ENCODE peak calls at places on chromosomes 4 and X, in nine cellular contexts. C, V, E, I, M, B, S, Q and D are unnamed samples.
A peak's percentile ranks its signal among the peaks of the same experiment; 100 is the strongest.

GRCh38 chrX:5646818-5647217 is 581.8 kb downstream of the NLGN4X start:
- DNase-seq in C (no peak), V (no peak), E (no peak), I (no peak), M (no peak), B (no peak), S (no peak), Q (no peak), D (no peak)

GRCh38 chr4:93828332-93828829 is at the start of gene ATOH1:
- DNase-seq in C (no peak), V (no peak), E (peak; percentile 79), I (no peak), M (no peak), B (no peak), S (no peak), Q (no peak), D (peak; percentile 46)

GRCh38 chrX:5113128-5113527 is 1115.5 kb downstream of the NLGN4X start:
- DNase-seq in C (peak; percentile 1), V (no peak), E (no peak), I (no peak), M (no peak), B (peak; percentile 3), S (no peak), Q (no peak), D (peak; percentile 1)

GRCh38 chrX:148872153-148872540 is 371.7 kb downstream of the AFF2 start:
- DNase-seq in C (peak; percentile 4), V (no peak), E (no peak), I (no peak), M (no peak), B (no peak), S (no peak), Q (no peak), D (no peak)

GRCh38 chr4:25879991-25880641 is 17.3 kb upstream of the SEL1L3 start:
- DNase-seq in C (peak; percentile 80), V (no peak), E (no peak), I (no peak), M (no peak), B (no peak), S (no peak), Q (no peak), D (no peak)

GRCh38 chr4:140256335-140256734 is 102.4 kb upstream of the MAML3 start:
- DNase-seq in C (peak; percentile 43), V (no peak), E (no peak), I (no peak), M (peak; percentile 64), B (no peak), S (no peak), Q (no peak), D (peak; percentile 10)

GRCh38 chr4:55372259-55372658 is 23.5 kb upstream of the TMEM165 start:
- DNase-seq in C (peak; percentile 91), V (no peak), E (no peak), I (no peak), M (no peak), B (peak; percentile 54), S (no peak), Q (no peak), D (no peak)

GRCh38 chr4:151687021-151687640 is 73.7 kb downstream of the GATB start:
- DNase-seq in C (no peak), V (no peak), E (no peak), I (no peak), M (peak; percentile 36), B (no peak), S (no peak), Q (no peak), D (no peak)

GRCh38 chrX:1465261-1466231 is 12.8 kb upstream of the ASMTL start:
- DNase-seq in C (no peak), V (peak; percentile 66), E (peak; percentile 14), I (no peak), M (no peak), B (no peak), S (no peak), Q (peak; percentile 49), D (no peak)

GRCh38 chrX:69028006-69028760 is 137.1 kb downstream of the PJA1 start:
- DNase-seq in C (no peak), V (no peak), E (no peak), I (no peak), M (no peak), B (no peak), S (no peak), Q (no peak), D (no peak)

GRCh38 chr4:7424553-7425111 is 10.1 kb downstream of the PSAPL1 start:
- DNase-seq in C (no peak), V (peak; percentile 36), E (no peak), I (no peak), M (no peak), B (no peak), S (peak; percentile 15), Q (peak; percentile 57), D (no peak)

GRCh38 chr4:2940267-2941137 is 22.7 kb downstream of the NOP14 start:
- DNase-seq in C (no peak), V (no peak), E (no peak), I (no peak), M (no peak), B (no peak), S (no peak), Q (peak; percentile 63), D (no peak)

GRCh38 chr4:107978716-107979451 is 10.8 kb upstream of the HADH start:
- DNase-seq in C (no peak), V (no peak), E (no peak), I (no peak), M (no peak), B (no peak), S (peak; percentile 82), Q (no peak), D (no peak)

GRCh38 chr4:38512840-38513239 is 151.2 kb upstream of the KLF3 start:
- DNase-seq in C (no peak), V (no peak), E (no peak), I (no peak), M (no peak), B (no peak), S (no peak), Q (no peak), D (no peak)

GRCh38 chr4:158172558-158173258 is at the start of gene GASK1B:
- DNase-seq in C (peak; percentile 83), V (no peak), E (peak; percentile 75), I (peak; percentile 51), M (peak; percentile 55), B (peak; percentile 83), S (peak; percentile 33), Q (no peak), D (peak; percentile 28)

DNA sequence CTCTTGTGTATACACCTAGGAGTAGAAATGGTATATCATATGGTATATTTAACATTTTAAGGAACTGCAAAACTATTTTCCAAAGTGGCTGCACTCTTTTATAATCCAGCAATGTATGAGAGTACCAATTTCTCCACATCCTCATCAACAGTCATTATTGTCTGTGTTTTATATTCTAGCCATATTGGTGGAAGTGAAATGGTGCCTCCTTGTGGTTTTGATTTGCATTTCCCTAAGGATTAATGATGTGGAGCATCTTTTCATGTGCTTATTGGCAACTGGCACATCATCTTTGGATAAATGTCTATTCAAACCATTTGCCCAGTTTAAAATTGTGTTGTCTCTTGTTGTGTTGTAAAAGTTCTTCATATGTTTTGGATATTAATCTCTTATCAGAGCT is 9.6 kb downstream of the BMP15 start:
- DNase-seq in C (peak; percentile 41), V (no peak), E (no peak), I (no peak), M (no peak), B (peak; percentile 10), S (no peak), Q (no peak), D (peak; percentile 10)
- TF ChIP-seq CTCF in C (peak; percentile 48), V (peak; percentile 34), E (peak; percentile 30), I (peak; percentile 12), M (peak; percentile 30), B (peak; percentile 43), S (peak; percentile 37), Q (no peak), D (no peak)

DNA sequence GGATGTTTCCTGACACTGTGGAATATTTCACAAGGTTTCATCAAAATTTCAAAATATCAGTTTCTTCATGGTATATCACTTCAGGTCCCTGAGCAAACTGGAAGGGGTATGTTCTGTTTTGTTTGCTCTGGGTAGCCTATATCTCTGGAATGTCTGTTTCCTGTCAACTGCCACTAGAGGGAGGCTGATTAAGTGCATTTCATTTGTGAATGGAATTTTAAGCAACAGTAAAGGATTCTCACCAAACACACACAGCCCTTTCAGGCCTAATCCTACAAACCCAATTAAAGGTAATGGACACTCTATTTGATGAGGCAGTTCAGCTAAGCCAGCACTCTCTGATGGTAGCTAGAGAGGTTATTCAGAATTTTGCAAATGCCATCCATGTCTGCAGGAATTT is 307.1 kb downstream of the TEX13A start:
- DNase-seq in C (peak; percentile 16), V (no peak), E (no peak), I (no peak), M (peak; percentile 4), B (peak; percentile 4), S (no peak), Q (no peak), D (no peak)
- TF ChIP-seq CTCF in C (peak; percentile 45), V (no peak), E (peak; percentile 21), I (no peak), M (peak; percentile 49), B (peak; percentile 44), S (peak; percentile 6), Q (peak; percentile 22), D (no peak)

GRCh38 chrX:136170109-136170800 is 22.9 kb downstream of the FHL1 start:
- DNase-seq in C (peak; percentile 58), V (no peak), E (no peak), I (no peak), M (peak; percentile 60), B (peak; percentile 53), S (no peak), Q (no peak), D (no peak)
- TF ChIP-seq CTCF in C (peak; percentile 42), V (peak; percentile 40), E (no peak), I (peak; percentile 24), M (peak; percentile 58), B (peak; percentile 39), S (no peak), Q (peak; percentile 33), D (no peak)

GRCh38 chrX:80876877-80877276 is 67.2 kb upstream of the BRWD3 start:
- DNase-seq in C (peak; percentile 57), V (no peak), E (no peak), I (no peak), M (peak; percentile 16), B (peak; percentile 43), S (no peak), Q (no peak), D (no peak)
- TF ChIP-seq CTCF in C (peak; percentile 35), V (peak; percentile 16), E (no peak), I (no peak), M (peak; percentile 72), B (peak; percentile 33), S (peak; percentile 42), Q (peak; percentile 31), D (no peak)

DNA sequence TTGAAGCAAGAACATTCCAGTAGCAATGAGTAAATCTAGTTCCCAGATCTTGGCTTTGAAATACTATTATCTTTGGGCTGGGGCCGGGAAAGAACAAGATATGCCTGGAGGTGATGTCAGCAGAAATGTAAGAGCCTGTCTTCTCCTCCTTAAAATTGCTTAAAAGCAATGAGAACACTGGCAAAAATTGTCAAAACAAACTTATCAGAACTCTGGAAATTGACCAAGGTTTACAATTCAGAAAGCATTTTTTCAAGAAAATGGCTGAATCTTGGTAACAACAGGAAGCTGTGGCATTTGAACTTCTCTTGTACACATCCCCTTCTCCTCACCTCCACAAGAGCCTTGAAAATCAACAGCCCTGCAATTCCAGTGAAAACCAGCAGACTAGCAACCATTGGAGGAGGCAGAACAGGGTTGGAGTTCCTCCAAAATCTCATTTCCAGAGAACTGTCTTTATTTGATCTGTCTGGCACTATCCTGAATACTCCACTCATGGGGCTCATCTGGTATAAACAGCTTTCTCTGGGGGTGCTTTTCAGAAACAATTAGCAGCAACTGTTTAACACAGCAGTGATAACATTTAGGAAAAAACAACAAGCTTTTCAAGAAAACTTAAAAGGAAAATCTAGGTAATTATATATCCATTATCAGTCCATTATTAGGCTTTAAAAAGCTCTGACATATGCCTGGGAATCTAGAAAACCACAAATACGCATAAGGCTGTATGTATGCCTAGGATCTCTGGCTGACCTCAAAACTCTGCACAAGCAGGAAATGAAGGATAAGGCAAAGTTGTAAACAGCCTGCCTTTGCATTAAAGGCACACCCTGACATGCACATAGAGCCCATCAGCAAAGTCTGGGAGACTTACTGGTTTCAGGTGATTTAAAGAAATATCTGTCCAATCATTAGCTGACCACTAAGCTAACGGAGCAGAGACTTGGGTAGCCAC is 13.7 kb downstream of the TIMP1 start:
- DNase-seq in C (peak; percentile 94), V (no peak), E (no peak), I (no peak), M (peak; percentile 52), B (peak; percentile 80), S (no peak), Q (no peak), D (no peak)
- TF ChIP-seq CTCF in C (no peak), V (no peak), E (no peak), I (no peak), M (no peak), B (no peak), S (no peak), Q (no peak), D (no peak)